ENCODE peak calls at places on chromosomes 3 and 15, in seven cellular contexts. Q is endothelial cell of umbilical vein, V is H1, J is SK-N-SH, Y is GM12878, A is K562, Z is HCT116. N is an unnamed sample. For H3K9me3, the result is how much of the 10 kb centered on the place peaks cover.

GRCh38 chr15:101348643-101349496 is 53.8 kb upstream of the SNRPA1 start:
- DNase-seq in Q (no peak), V (no peak), J (no peak), Y (no peak), A (no peak), Z (no peak), N (peak)

GRCh38 chr3:170137971-170138370 is 43.6 kb downstream of the PHC3 start:
- DNase-seq in Q (no peak), V (no peak), J (no peak), Y (no peak), A (no peak), Z (no peak), N (no peak)

GRCh38 chr15:98954411-98954810 is 53.2 kb downstream of the PGPEP1L start:
- DNase-seq in Q (no peak), V (no peak), J (peak), Y (peak), A (no peak), Z (no peak), N (no peak)

GRCh38 chr3:37824090-37824953 is 37.4 kb upstream of the CTDSPL start:
- DNase-seq in Q (no peak), V (no peak), J (no peak), Y (no peak), A (peak), Z (no peak), N (no peak)

GRCh38 chr3:41482134-41482533 is 282.8 kb downstream of the CTNNB1 start:
- DNase-seq in Q (no peak), V (no peak), J (no peak), Y (no peak), A (no peak), Z (no peak), N (no peak)

GRCh38 chr3:12143949-12144504 is 14.7 kb downstream of the TIMP4 start:
- DNase-seq in Q (no peak), V (no peak), J (no peak), Y (no peak), A (no peak), Z (no peak), N (no peak)

GRCh38 chr3:58463942-58464271 is 28.0 kb upstream of the KCTD6 start:
- DNase-seq in Q (no peak), V (no peak), J (no peak), Y (peak), A (no peak), Z (no peak), N (no peak)

GRCh38 chr3:152688313-152688712 is 146.6 kb upstream of the P2RY1 start:
- DNase-seq in Q (no peak), V (peak), J (no peak), Y (no peak), A (no peak), Z (no peak), N (peak)

GRCh38 chr15:101091080-101092017 is 160.5 kb downstream of the CHSY1 start:
- DNase-seq in Q (peak), V (no peak), J (no peak), Y (no peak), A (no peak), Z (no peak), N (no peak)

GRCh38 chr3:98333989-98334606 is 19.6 kb upstream of the OR5K4 start:
- DNase-seq in Q (peak), V (no peak), J (no peak), Y (no peak), A (no peak), Z (peak), N (no peak)

GRCh38 chr3:72683068-72683467 is 165.2 kb downstream of the SHQ1 start:
- DNase-seq in Q (no peak), V (no peak), J (no peak), Y (peak), A (no peak), Z (no peak), N (no peak)

GRCh38 chr3:194277547-194278091 is 73.5 kb downstream of the CPN2 start:
- DNase-seq in Q (peak), V (no peak), J (peak), Y (no peak), A (no peak), Z (no peak), N (no peak)

GRCh38 chr3:102114264-102114979 is 265.1 kb downstream of the NFKBIZ start:
- DNase-seq in Q (no peak), V (no peak), J (no peak), Y (no peak), A (no peak), Z (no peak), N (no peak)

GRCh38 chr15:90412356-90413194 is 24.5 kb downstream of the IQGAP1 start:
- DNase-seq in Q (peak), V (no peak), J (no peak), Y (peak), A (no peak), Z (peak), N (no peak)

GRCh38 chr15:60740787-60741354 is 261.9 kb upstream of the ICE2 start:
- DNase-seq in Q (no peak), V (no peak), J (no peak), Y (no peak), A (no peak), Z (no peak), N (no peak)

GRCh38 chr3:65352951-65353350 is 665.2 kb upstream of the ADAMTS9 start:
- DNase-seq in Q (no peak), V (no peak), J (no peak), Y (no peak), A (no peak), Z (no peak), N (no peak)

GRCh38 chr3:183818706-183819624 is 6.4 kb downstream of the MAP6D1 start:
- DNase-seq in Q (no peak), V (no peak), J (no peak), Y (no peak), A (no peak), Z (no peak), N (no peak)

GRCh38 chr15:60582370-60583036 is 103.6 kb upstream of the ICE2 start:
- DNase-seq in Q (peak), V (no peak), J (no peak), Y (no peak), A (no peak), Z (no peak), N (no peak)

GRCh38 chr3:146504546-146505197 is 35.3 kb upstream of the PLSCR2 start:
- DNase-seq in Q (peak), V (no peak), J (no peak), Y (no peak), A (no peak), Z (peak), N (no peak)

GRCh38 chr3:58521917-58522680 is 14.9 kb downstream of the ACOX2 start:
- DNase-seq in Q (no peak), V (no peak), J (no peak), Y (no peak), A (no peak), Z (no peak), N (no peak)

GRCh38 chr3:15656342-15656741 is 54.8 kb downstream of the BTD start:
- DNase-seq in Q (no peak), V (no peak), J (no peak), Y (no peak), A (no peak), Z (no peak), N (no peak)

GRCh38 chr15:74200871-74201419 is 1.6 kb downstream of the STRA6 start:
- DNase-seq in Q (no peak), V (no peak), J (peak), Y (no peak), A (no peak), Z (no peak), N (no peak)

GRCh38 chr15:74200394-74200793 is 2.2 kb downstream of the STRA6 start:
- DNase-seq in Q (peak), V (no peak), J (peak), Y (no peak), A (no peak), Z (peak), N (no peak)

GRCh38 chr15:74201656-74202420 is 749 bp downstream of the STRA6 start:
- DNase-seq in Q (no peak), V (no peak), J (peak), Y (no peak), A (no peak), Z (no peak), N (no peak)

GRCh38 chr15:74203914-74204431 is 1.4 kb upstream of the STRA6 start:
- DNase-seq in Q (no peak), V (no peak), J (peak), Y (no peak), A (peak), Z (no peak), N (no peak)

GRCh38 chr15:74202461-74203401 is at the start of gene STRA6:
- DNase-seq in Q (no peak), V (peak), J (peak), Y (no peak), A (peak), Z (no peak), N (peak)
- H3K9ac ChIP-seq in Q (no peak), V (peak), J (peak), Y (no peak), A (no peak), Z (no peak), N (peak)

DNA sequence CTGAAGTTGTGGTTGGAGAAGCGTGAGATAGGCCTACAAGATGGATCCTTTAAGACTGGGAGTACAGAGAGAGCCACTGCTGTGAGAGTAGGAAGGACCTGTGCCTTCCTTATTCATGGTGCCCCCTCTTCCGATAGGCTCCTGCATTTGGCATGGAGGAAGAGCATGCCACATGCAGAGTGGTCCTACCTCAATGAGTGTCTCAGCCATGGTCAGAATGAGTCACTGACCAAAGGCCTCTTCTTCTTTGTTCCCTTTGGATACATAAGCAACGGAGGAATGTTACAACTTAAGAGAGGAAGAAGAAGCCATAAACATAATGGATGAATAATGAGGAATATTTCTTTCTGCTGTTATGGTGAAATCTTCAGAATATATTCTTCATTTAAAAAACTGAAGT is 681.2 kb upstream of the GRM7 start:
- DNase-seq in Q (no peak), V (no peak), J (no peak), Y (no peak), A (no peak), Z (no peak), N (no peak)
- H3K9me3 ChIP-seq in Q (under half), V (under half), J (under half), Y (under half), A (under half), Z (under half), N (under half)

GRCh38 chr3:33612641-33613040 is 105.4 kb downstream of the CLASP2 start:
- DNase-seq in Q (peak), V (no peak), J (no peak), Y (no peak), A (no peak), Z (no peak), N (no peak)

DNA sequence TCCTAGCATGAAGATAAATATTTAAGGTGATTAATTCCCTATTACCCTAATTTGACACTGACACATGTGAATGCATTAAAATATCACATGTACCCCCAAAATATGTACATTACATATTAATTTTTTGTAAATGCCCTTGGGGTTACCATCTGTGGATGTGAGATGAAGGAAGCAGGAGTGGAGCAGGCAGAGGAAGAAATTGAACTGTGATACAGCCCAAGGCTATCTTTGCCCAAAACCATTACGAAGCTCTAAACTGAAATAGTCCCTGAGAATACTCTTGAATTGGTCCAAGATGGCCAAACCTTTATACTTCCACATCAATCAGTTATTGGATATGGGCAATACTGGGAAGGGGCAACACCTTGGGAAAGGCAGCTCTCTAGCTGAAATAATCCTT is 105.0 kb downstream of the CLASP2 start:
- DNase-seq in Q (no peak), V (no peak), J (no peak), Y (no peak), A (no peak), Z (no peak), N (no peak)
- TF ChIP-seq POLR2AphosphoS5 in Q (no peak), V (no peak), J (no peak), Y (no peak), A (no peak), Z (no peak), N (no peak)

DNA sequence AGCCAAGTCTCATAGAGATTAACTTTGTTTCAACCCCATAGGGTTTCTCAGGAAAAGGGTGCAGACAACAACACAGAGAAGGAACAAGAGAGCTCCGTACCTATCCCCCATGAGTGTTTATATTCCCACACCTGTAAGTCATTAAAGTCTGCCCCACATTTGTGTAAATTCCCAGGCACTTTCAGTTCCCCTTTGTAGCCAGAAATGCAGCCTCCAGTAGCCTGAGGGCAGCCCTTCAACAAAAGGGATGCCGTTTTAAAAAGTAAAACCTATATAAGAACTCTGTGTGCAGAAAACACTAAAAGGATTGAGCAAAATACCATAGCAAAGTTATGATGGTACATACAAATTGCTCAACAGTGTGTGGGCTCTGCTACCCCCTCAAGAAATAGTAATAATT is 59.7 kb upstream of the TMEM108 start:
- DNase-seq in Q (no peak), V (no peak), J (no peak), Y (no peak), A (no peak), Z (no peak), N (no peak)
- H3K9ac ChIP-seq in Q (no peak), V (no peak), J (no peak), Y (no peak), A (no peak), Z (no peak), N (no peak)

DNA sequence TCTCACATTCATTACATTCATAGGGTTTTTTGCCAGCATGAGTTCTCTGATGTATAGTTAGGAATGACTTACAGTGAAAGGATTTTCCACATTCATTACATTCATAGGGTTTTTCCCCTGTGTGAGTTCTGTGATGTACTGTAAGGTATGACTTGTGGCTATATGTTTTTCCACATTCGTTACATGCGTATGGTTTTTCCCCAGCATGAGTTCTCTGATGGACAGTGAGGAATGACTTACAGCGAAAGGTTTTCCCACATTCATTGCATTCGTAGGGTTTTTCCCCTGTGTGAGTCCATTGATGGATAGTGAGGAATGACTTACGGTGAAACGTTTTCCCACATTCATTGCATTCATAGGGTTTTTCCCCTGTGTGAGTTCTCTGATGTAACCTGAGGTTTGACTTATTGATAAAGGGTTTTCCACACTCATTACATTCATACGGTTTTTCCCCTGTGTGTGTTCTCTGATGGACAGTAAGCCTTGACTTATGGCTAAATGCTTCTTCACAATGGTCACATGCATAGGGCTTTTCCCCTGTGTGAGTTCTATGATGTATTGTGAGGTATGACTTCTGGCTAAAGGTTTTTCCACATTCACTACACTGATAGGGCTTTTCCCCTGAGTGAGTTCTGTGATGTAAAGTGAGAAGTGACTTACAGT is 47.4 kb downstream of the ZNF717 start:
- DNase-seq in Q (peak), V (no peak), J (no peak), Y (no peak), A (no peak), Z (no peak), N (no peak)
- H3K9me3 ChIP-seq in Q (under half), V (half or more), J (under half), Y (under half), A (under half), Z (under half), N (under half)

N was measured in SK-N-MC.